ENCODE peak calls at places on chromosomes 11 and 22, in ten cellular contexts. U, L, T, M, E, K, I, D, C and S are unnamed samples.

GRCh38 chr11:45930031-45930794 is 7.8 kb downstream of the LARGE2 start:
- DNase-seq in C (no peak), I (no peak), K (no peak), L (no peak), D (no peak), E (peak; percentile 86), U (peak; percentile 96), T (no peak), M (no peak), S (no peak)

GRCh38 chr22:27065259-27065658 is 407.9 kb downstream of the MIAT start:
- DNase-seq in U (no peak), C (no peak), D (no peak), E (no peak), M (no peak), L (no peak), K (no peak), I (peak; percentile 20), T (no peak), S (no peak)

GRCh38 chr22:44628856-44629255 is 73.1 kb upstream of the PRR5 start:
- DNase-seq in T (no peak), E (no peak), C (no peak), M (no peak), K (no peak), U (no peak), I (no peak), L (no peak), D (no peak), S (no peak)

GRCh38 chr11:104705475-104706195 is 192.6 kb downstream of the CASP12 start:
- DNase-seq in L (no peak), U (peak; percentile 77), D (no peak), I (no peak), T (no peak), E (peak; percentile 25), M (no peak), C (no peak), K (peak; percentile 19), S (peak; percentile 16)

GRCh38 chr11:36793542-36793926 is 195.5 kb upstream of the RAG2 start:
- DNase-seq in C (no peak), E (no peak), U (no peak), D (peak; percentile 26), M (peak; percentile 5), I (peak; percentile 45), K (no peak), L (no peak), T (no peak), S (no peak)

GRCh38 chr22:27267145-27267544 is 534.4 kb downstream of the MN1 start:
- DNase-seq in D (peak; percentile 22), C (no peak), K (no peak), E (no peak), L (peak; percentile 41), T (no peak), U (no peak), I (no peak), M (no peak), S (no peak)

GRCh38 chr11:103043826-103044688 is 47.9 kb downstream of the DCUN1D5 start:
- DNase-seq in C (no peak), T (no peak), I (no peak), L (no peak), D (no peak), M (no peak), E (no peak), U (no peak), K (no peak), S (no peak)

GRCh38 chr11:66857927-66858185 is 992 bp downstream of the LRFN4 start:
- DNase-seq in C (no peak), L (no peak), T (no peak), U (no peak), M (no peak), I (peak; percentile 53), D (no peak), E (no peak), K (no peak), S (no peak)

GRCh38 chr22:31106001-31106571 is 1.3 kb downstream of the SELENOM start:
- DNase-seq in K (no peak), L (no peak), U (no peak), I (no peak), T (no peak), C (peak; percentile 40), E (no peak), M (peak; percentile 26), D (no peak), S (no peak)
- TF ChIP-seq CTCF in K (peak; percentile 38), L (peak; percentile 17), U (no peak), I (peak; percentile 13), T (peak; percentile 23), C (peak; percentile 57), E (no peak), M (no peak), D (peak; percentile 14), S (peak; percentile 23)

GRCh38 chr11:65392899-65393298 is 6.5 kb downstream of the FRMD8 start:
- DNase-seq in K (no peak), U (no peak), L (no peak), C (no peak), M (no peak), E (no peak), T (no peak), I (no peak), D (no peak), S (no peak)

GRCh38 chr11:65390099-65390941 is 3.9 kb downstream of the FRMD8 start:
- DNase-seq in D (no peak), L (no peak), E (no peak), U (no peak), I (no peak), K (no peak), T (no peak), M (no peak), C (no peak), S (no peak)

GRCh38 chr11:65389294-65389980 is 3.0 kb downstream of the FRMD8 start:
- DNase-seq in U (no peak), M (no peak), E (no peak), K (no peak), L (no peak), T (no peak), I (no peak), C (no peak), D (no peak), S (no peak)

GRCh38 chr11:65392186-65392829 is 5.9 kb downstream of the FRMD8 start:
- DNase-seq in U (no peak), T (no peak), I (no peak), L (no peak), D (no peak), M (no peak), C (no peak), E (no peak), K (no peak), S (no peak)

DNA sequence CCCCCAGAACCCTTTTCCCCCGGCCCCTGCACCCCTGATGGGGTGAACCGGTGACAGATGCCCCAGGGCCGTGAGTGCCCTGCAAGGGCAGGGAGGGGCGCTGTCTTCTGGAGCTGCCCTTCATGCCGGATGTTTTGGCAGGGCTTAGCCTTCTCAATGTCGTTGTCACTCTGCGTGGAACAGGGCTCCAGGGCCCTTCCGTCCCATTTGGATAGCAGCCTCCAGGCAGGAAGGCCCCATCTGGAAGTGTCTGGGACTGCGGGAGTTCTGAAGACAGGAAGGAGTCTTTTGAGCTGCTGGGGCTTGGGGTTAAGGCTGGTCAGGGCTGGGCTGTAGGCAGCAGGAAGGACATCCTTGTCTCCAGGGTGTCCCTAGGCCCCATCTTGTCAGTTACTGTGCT is 4.6 kb downstream of the FRMD8 start:
- DNase-seq in E (no peak), L (no peak), I (peak; percentile 62), M (peak; percentile 48), U (no peak), C (peak; percentile 30), K (no peak), D (no peak), T (no peak), S (no peak)
- TF ChIP-seq CTCF in E (no peak), L (no peak), I (peak; percentile 0), M (no peak), U (no peak), C (peak; percentile 51), K (peak; percentile 22), D (no peak), T (peak; percentile 22), S (peak; percentile 11)

GRCh38 chr11:129694538-129694937 is 121.1 kb upstream of the TMEM45B start:
- DNase-seq in L (no peak), K (no peak), T (no peak), I (peak; percentile 32), E (no peak), C (no peak), U (no peak), D (no peak), M (no peak), S (no peak)
- TF ChIP-seq CTCF in L (no peak), K (peak; percentile 31), T (no peak), I (peak; percentile 71), E (no peak), C (no peak), U (peak; percentile 53), D (no peak), M (no peak), S (no peak)

GRCh38 chr11:47375020-47375419 is 3.3 kb downstream of the SPI1 start:
- DNase-seq in K (no peak), I (no peak), E (no peak), D (no peak), C (no peak), L (no peak), U (no peak), T (no peak), M (no peak), S (no peak)

GRCh38 chr11:47375546-47376085 is 2.7 kb downstream of the SPI1 start:
- DNase-seq in L (no peak), T (no peak), M (no peak), I (no peak), U (no peak), C (no peak), E (no peak), K (no peak), D (no peak), S (no peak)

GRCh38 chr11:47376183-47376542 is 2.2 kb downstream of the SPI1 start:
- DNase-seq in L (no peak), T (no peak), C (no peak), K (no peak), E (no peak), M (no peak), U (no peak), I (no peak), D (no peak), S (no peak)

GRCh38 chr11:47372422-47372821 is 5.9 kb downstream of the SPI1 start:
- DNase-seq in E (no peak), C (no peak), I (no peak), K (no peak), U (no peak), M (no peak), L (no peak), D (no peak), T (no peak), S (no peak)

DNA sequence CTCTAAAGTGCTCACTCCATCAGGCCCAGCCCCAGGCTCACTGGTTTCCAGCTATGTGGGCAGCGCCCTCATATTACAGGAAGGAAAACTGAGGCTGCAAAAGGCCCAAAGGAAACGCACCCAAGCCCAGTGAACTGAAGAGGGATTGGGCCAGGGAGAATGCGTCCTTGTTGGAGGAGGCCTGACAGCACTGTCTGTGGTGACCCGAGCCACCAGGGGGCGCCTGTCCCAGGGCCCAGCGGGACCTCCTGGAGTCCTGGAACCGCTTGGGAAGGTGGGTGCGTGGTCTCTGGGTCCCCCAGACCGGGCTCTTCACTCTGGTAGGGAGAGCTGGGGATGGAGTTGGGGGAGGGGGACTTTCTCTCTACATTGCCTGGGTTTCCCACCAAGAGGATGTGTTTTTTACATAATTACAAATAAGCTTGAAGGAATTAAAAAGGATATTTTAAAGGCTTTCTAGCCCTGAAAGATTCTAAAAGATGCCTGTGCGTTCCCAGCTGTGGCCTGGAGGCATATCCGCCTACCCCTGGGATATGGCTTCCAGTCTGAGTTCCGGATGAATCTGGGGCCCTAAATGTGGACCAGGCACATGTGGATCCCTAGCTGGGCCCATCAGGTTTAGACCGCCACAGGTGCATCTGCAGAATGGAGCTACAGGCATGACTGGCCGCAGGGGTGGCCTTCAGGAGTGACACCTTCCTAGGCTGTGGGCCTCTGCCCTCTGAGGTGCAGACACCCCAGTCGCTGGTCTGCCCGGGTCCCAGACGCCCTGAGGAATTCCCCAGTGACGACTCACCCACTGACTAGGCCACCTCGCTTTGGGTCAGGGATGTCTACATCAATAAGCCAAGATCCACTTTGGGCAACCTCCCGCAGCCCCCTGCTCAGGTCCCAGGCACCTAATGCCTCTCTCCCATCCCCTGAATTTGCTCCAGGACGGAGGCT is 4.2 kb downstream of the SPI1 start:
- DNase-seq in I (peak; percentile 94), U (peak; percentile 81), M (peak; percentile 91), L (peak; percentile 16), D (peak; percentile 74), E (peak; percentile 87), T (peak; percentile 71), C (peak; percentile 61), K (peak; percentile 64), S (peak; percentile 24)
- TF ChIP-seq CTCF in I (peak; percentile 94), U (peak; percentile 98), M (peak; percentile 85), L (peak; percentile 94), D (peak; percentile 96), E (peak; percentile 80), T (peak; percentile 92), C (peak; percentile 98), K (peak; percentile 98), S (peak; percentile 97)